ENCODE peak calls at places on chromosomes 2 and 18, in eight cellular contexts. I, J, O, M, P, Q, B and S are unnamed samples.

GRCh38 chr2:234288974-234289455 is 207.9 kb downstream of the ARL4C start:
- ATAC-seq in P (peak), I (peak), B (peak), O (peak), J (peak), Q (peak), M (peak), S (peak)

GRCh38 chr2:32502941-32503340 is 124.9 kb upstream of the TTC27 start:
- ATAC-seq in Q (no peak), P (no peak), B (no peak), O (no peak), I (no peak), M (no peak), J (no peak), S (no peak)

GRCh38 chr18:9671214-9671613 is 36.9 kb upstream of the RAB31 start:
- ATAC-seq in O (no peak), P (no peak), J (no peak), M (no peak), B (no peak), Q (no peak), I (no peak), S (no peak)

GRCh38 chr2:197259470-197259999 is 51.0 kb downstream of the ANKRD44 start:
- ATAC-seq in I (no peak), B (no peak), P (no peak), Q (no peak), O (no peak), J (no peak), M (no peak), S (no peak)

GRCh38 chr18:72868666-72869661 is 1.2 kb upstream of the NETO1 start:
- ATAC-seq in I (peak), B (no peak), J (peak), P (no peak), M (peak), Q (peak), O (no peak), S (no peak)

GRCh38 chr2:29246388-29247300 is 131.4 kb downstream of the CLIP4 start:
- ATAC-seq in O (peak), P (no peak), J (peak), M (no peak), B (peak), I (peak), Q (no peak), S (no peak)

GRCh38 chr2:72689579-72690170 is 136.2 kb downstream of the EXOC6B start:
- ATAC-seq in M (peak), J (no peak), O (no peak), P (no peak), Q (no peak), I (no peak), B (no peak), S (peak)

GRCh38 chr2:73896362-73897239 is 3.8 kb downstream of the ACTG2 start:
- ATAC-seq in J (no peak), Q (peak), M (peak), P (no peak), O (no peak), B (no peak), I (no peak), S (no peak)

GRCh38 chr2:134745023-134745422 is 26.2 kb upstream of the TMEM163 start:
- ATAC-seq in I (no peak), M (no peak), O (no peak), J (no peak), B (no peak), P (no peak), Q (no peak), S (no peak)

GRCh38 chr2:127810637-127811396 is at the start of gene WDR33:
- ATAC-seq in Q (peak), I (peak), B (peak), O (peak), M (peak), P (peak), J (peak), S (peak)

GRCh38 chr18:57209697-57210096 is 62.8 kb downstream of the BOD1L2 start:
- ATAC-seq in O (no peak), I (no peak), P (peak), B (peak), M (no peak), Q (peak), J (peak), S (no peak)

GRCh38 chr2:39094717-39095363 is 26.0 kb downstream of the SOS1 start:
- ATAC-seq in I (no peak), Q (peak), O (no peak), J (no peak), M (peak), P (no peak), B (no peak), S (no peak)

GRCh38 chr2:196128749-196129148 is 42.6 kb downstream of the STK17B start:
- ATAC-seq in O (no peak), I (no peak), P (no peak), J (no peak), B (no peak), M (no peak), Q (no peak), S (no peak)

GRCh38 chr2:196130039-196130825 is 41.1 kb downstream of the STK17B start:
- ATAC-seq in B (no peak), O (peak), J (no peak), M (no peak), I (no peak), Q (no peak), P (no peak), S (no peak)

GRCh38 chr2:196131384-196131861 is 40.0 kb downstream of the STK17B start:
- ATAC-seq in B (peak), Q (peak), M (no peak), J (peak), O (peak), I (peak), P (no peak), S (no peak)

GRCh38 chr2:196136151-196136550 is 35.2 kb downstream of the STK17B start:
- ATAC-seq in P (no peak), O (no peak), Q (no peak), B (no peak), J (no peak), I (no peak), M (no peak), S (no peak)

DNA sequence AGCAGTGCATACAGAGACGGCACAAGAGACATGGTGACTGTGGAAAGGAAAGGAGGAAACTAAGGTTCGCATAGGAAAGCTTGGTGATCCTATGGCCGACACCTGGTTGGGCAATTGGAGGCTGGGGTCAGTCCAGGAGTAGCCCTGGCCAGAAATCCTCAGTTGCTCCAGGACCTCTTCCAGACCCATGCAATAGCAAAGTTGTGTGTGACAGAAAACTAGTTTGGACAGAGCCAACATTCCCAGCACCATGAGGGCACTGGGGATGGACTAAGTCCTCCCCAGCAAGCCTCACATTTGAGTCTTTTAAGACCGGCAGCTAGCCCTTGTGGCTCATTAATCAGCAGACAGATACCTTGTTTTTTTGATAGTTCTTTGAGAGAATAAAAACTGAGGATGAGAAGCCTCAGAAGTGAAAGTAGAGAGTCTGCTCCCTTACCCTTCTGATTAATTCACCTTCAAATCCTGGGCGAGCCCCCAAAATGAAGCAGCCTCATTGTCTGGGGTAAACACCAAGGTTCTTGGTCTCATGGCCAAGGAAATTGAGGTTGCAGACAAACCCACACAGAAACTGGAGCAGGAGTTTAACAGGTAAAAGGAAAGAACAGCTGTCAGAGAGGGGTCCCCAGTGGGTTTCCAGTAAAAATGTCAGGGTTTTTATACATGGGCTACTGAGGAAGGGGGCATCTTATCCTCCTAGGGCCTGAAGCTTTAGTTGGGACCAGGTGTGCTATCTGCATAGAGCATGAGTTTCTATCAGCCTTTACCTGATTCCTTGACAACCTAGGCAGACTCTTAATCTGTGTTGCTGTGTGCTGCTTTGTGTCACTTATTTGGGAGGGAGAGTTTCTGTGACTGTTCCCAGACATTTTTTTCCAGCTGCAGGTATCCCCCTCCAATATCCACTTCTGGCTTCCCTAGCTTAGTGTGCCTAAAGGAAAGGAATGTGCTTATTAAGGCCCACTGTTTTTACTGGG is 39.1 kb downstream of the STK17B start:
- ATAC-seq in I (no peak), M (no peak), J (peak), Q (peak), O (peak), P (no peak), B (peak), S (no peak)
- TF ChIP-seq POLR2A in I (no peak), M (no peak), J (no peak), Q (no peak), O (no peak), P (no peak), B (no peak), S (no peak)

GRCh38 chr2:30267161-30267568 is 35.8 kb downstream of the LBH start:
- ATAC-seq in Q (no peak), B (peak), J (no peak), P (no peak), M (no peak), I (no peak), O (no peak), S (no peak)
- TF ChIP-seq POLR2A in Q (no peak), B (no peak), J (no peak), P (no peak), M (no peak), I (no peak), O (no peak), S (no peak)

DNA sequence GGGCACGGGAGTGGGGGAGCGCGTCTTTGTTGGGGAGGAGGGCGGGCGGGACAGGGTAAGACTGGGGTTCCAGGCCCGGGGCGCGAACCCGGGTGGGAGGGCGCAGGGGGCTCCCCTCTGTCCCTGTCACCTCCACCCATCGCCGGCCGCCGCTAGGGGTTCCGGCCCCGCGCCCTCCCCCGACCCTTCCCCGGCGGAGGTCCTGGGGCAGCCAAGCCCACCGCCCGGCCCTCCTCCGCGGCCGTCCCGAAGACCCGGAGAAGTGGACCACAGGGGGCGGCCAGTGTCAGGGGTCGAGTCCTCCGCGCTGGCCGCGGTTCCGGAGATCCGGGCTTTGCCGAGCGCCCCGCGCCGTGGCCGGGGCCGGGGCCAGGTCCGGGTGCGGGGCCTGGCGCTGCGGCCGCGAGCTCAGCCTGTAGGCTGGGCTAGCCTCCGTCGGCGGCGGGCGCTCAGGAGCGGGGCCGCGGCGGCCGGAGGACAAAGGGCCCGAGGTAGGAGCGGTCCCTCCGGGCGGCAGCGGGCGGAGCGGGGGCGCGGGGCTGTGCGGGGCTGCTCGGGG is 16.6 kb upstream of the E2F6 start:
- ATAC-seq in J (peak), I (peak), B (peak), Q (peak), O (peak), M (peak), P (peak), S (peak)
- TF ChIP-seq POLR2A in J (no peak), I (no peak), B (no peak), Q (no peak), O (no peak), M (no peak), P (no peak), S (no peak)

GRCh38 chr2:200862532-200863000 is 1.9 kb downstream of the CLK1 start:
- ATAC-seq in I (no peak), Q (no peak), P (no peak), M (no peak), B (no peak), O (no peak), J (peak), S (no peak)
- TF ChIP-seq POLR2A in I (peak), Q (peak), P (no peak), M (no peak), B (no peak), O (peak), J (no peak), S (no peak)

GRCh38 chr2:173087793-173088493 is 12.3 kb downstream of the MAP3K20 start:
- ATAC-seq in O (peak), B (no peak), P (no peak), M (no peak), J (peak), I (peak), Q (no peak), S (no peak)

GRCh38 chr2:173094731-173095130 is 19.1 kb downstream of the MAP3K20 start:
- ATAC-seq in Q (no peak), B (no peak), J (no peak), M (no peak), I (peak), P (no peak), O (no peak), S (no peak)

GRCh38 chr2:173090291-173090877 is 14.7 kb downstream of the MAP3K20 start:
- ATAC-seq in O (no peak), J (peak), Q (peak), P (peak), I (peak), B (no peak), M (peak), S (peak)

GRCh38 chr2:173092844-173093402 is 17.3 kb downstream of the MAP3K20 start:
- ATAC-seq in Q (no peak), P (no peak), I (no peak), B (no peak), O (no peak), J (no peak), M (no peak), S (no peak)

DNA sequence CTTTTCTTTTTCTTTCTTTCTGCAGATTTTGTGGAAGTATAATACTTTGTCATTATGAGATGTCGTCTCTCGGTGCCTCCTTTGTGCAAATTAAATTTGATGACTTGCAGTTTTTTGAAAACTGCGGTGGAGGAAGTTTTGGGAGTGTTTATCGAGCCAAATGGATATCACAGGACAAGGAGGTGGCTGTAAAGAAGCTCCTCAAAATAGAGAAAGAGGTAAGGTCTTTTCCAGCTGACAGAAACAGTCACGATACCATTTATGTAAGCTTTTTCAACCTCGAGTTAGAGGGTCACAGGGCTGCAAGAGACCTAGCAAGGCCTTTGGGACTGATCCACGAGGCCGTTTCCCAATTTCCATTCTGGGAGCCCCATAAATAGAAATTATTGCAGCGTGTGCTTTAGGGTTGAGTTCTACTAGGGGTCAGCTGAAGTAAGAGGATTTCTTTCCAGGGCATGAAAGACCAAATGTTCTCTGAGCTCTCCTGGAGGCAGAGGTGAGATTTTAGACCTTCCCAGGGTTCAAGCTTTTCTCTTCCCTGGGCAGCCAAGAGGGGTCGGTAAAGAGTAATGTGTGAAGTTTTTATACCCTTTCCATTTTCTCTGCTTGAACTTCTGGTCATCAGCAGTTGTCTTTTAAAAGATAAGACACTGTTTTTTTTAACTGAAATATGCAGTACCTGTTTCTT is 15.5 kb downstream of the MAP3K20 start:
- ATAC-seq in B (peak), M (peak), J (no peak), P (no peak), Q (no peak), O (no peak), I (peak), S (peak)
- TF ChIP-seq POLR2A in B (no peak), M (no peak), J (no peak), P (no peak), Q (no peak), O (no peak), I (no peak), S (no peak)